ENCODE peak calls at places on chromosomes 11 and 22, in four cellular contexts. Q is K562, S is HepG2, I is GM12878. O is an unnamed sample.

GRCh38 chr11:36433896-36434295 is 76.2 kb downstream of the TRAF6 start:
- DNase-seq in Q (no peak), I (no peak), S (no peak), O (no peak)

GRCh38 chr11:86050310-86050709 is 18.6 kb downstream of the PICALM start:
- DNase-seq in I (no peak), S (no peak), Q (no peak), O (no peak)

GRCh38 chr22:46070722-46071450 is 79.4 kb upstream of the PPARA start:
- DNase-seq in S (no peak), I (no peak), Q (no peak), O (peak)

GRCh38 chr11:35907648-35908431 is 36.0 kb upstream of the LDLRAD3 start:
- DNase-seq in S (no peak), I (peak), Q (no peak), O (no peak)

GRCh38 chr11:104161751-104162450 is 2.0 kb downstream of the PDGFD start:
- DNase-seq in I (no peak), Q (no peak), S (no peak), O (no peak)

GRCh38 chr11:44755553-44756505 is 29.1 kb downstream of the TSPAN18 start:
- DNase-seq in I (no peak), Q (no peak), S (no peak), O (peak)

GRCh38 chr11:62260261-62260953 is 9.6 kb upstream of the SCGB2A2 start:
- DNase-seq in Q (no peak), I (no peak), S (peak), O (no peak)

GRCh38 chr22:17920145-17920605 is 104.2 kb downstream of the MICAL3 start:
- DNase-seq in I (no peak), Q (peak), S (peak), O (peak)

GRCh38 chr11:69343401-69344321 is 49.7 kb downstream of the MYEOV start:
- DNase-seq in Q (no peak), S (no peak), I (no peak), O (no peak)

GRCh38 chr11:90803781-90804180 is 580.9 kb upstream of the CHORDC1 start:
- DNase-seq in S (no peak), Q (no peak), I (no peak), O (no peak)

GRCh38 chr11:8615633-8616032 is 21.6 kb upstream of the STK33 start:
- DNase-seq in I (no peak), Q (no peak), S (no peak), O (no peak)

GRCh38 chr11:102177126-102177525 is 66.9 kb downstream of the YAP1 start:
- DNase-seq in S (no peak), Q (no peak), I (no peak), O (no peak)

GRCh38 chr11:405323-405975 is 9.3 kb downstream of the SIGIRR start:
- DNase-seq in Q (no peak), I (no peak), S (no peak), O (no peak)

GRCh38 chr11:43135966-43136534 is 175.7 kb upstream of the API5 start:
- DNase-seq in Q (no peak), I (peak), S (no peak), O (no peak)

GRCh38 chr22:17570851-17571631 is 7.7 kb downstream of the SLC25A18 start:
- DNase-seq in I (no peak), Q (no peak), S (no peak), O (no peak)

GRCh38 chr11:121539000-121539399 is 86.2 kb upstream of the SORL1-AS1 start:
- DNase-seq in S (no peak), Q (no peak), I (peak), O (no peak)

GRCh38 chr11:62680825-62681240 is 2.0 kb upstream of the UBXN1 start:
- DNase-seq in Q (peak), I (no peak), S (peak), O (peak)

GRCh38 chr11:133955945-133956421 is 785 bp downstream of the IGSF9B start:
- DNase-seq in S (no peak), I (no peak), Q (no peak), O (peak)

GRCh38 chr11:12187399-12187798 is 77.0 kb downstream of the MICAL2 start:
- DNase-seq in S (no peak), Q (peak), I (no peak), O (no peak)

GRCh38 chr22:21606775-21607174 is 23.0 kb downstream of the YDJC start:
- DNase-seq in I (no peak), Q (peak), S (no peak), O (no peak)

GRCh38 chr11:115717215-115717584 is 213.0 kb upstream of the CADM1 start:
- DNase-seq in Q (no peak), S (no peak), I (no peak), O (no peak)

GRCh38 chr22:33952776-33953175 is 32.5 kb upstream of the LARGE1 start:
- DNase-seq in I (no peak), Q (no peak), S (no peak), O (no peak)

GRCh38 chr11:34209809-34210208 is 104.4 kb downstream of the NAT10 start:
- DNase-seq in Q (no peak), S (no peak), I (no peak), O (no peak)

DNA sequence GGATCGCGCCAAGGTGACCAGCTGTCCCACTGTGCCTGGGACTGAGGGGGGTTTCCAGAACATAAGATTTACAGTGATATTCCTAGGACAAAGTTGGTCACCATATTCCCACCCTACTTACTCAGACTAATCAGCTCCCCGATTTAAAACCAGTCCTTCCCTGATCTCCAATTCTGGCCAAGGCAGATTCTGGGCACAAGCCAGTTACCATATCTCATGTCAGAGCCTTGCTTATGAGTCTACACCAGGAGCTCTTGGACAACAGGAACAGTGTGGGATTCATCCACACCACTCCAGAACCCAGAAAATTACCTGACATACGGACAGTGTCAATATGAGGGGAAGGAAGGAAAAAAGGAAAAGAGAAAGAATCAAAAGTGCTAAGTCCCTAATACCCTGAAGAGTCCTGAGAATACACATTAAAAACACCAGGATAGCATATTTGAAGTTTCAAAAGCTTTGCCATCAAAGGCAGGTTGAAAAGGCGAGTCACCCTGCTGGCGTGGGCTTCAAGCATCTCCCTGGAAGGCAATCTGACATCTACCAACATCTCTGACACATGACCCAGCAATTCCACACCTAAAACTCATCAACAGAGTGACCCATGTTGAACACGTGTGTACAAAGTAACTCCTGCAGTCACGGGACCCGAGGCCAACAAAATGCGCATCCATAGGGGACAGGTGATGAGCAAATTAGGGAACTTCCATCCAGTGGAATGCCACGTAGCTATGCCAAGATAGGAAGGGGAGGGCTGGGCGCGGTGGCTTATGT is 8.0 kb upstream of the IL2RB start:
- DNase-seq in S (no peak), Q (no peak), I (no peak), O (no peak)
- TF ChIP-seq ZBTB33 in S (no peak), Q (no peak), I (no peak), O (no peak)

DNA sequence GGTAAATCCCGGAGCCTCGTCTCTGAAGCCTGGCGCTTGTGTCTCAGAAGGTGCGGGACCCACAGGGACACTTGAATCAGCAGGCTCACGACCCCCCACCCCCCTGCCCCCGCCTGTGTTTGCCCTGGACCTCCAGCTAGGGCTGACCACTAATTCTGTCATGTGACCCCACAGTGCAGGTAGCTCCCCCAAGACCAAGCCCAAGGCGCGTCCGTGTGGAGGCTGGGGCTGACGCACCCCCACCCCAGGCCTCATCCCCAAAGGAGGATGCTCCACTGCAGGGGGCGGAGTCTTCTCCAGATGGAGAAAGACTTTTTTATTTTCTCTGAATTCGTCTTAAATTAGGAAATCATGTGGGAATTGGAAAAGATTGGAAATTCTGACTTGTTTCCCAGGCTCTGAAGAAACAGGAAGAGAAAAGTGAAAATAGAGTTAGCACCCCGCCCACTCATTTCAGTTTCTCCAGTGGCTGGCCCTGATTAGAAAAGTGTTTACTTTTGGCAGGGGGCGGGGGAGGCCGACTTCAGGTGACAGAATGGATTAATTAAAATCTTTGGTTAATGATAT is 1.0 kb upstream of the RELA start:
- DNase-seq in S (no peak), I (no peak), Q (peak), O (peak)
- TF ChIP-seq FOXM1 in S (no peak), I (no peak), Q (no peak), O (no peak)

DNA sequence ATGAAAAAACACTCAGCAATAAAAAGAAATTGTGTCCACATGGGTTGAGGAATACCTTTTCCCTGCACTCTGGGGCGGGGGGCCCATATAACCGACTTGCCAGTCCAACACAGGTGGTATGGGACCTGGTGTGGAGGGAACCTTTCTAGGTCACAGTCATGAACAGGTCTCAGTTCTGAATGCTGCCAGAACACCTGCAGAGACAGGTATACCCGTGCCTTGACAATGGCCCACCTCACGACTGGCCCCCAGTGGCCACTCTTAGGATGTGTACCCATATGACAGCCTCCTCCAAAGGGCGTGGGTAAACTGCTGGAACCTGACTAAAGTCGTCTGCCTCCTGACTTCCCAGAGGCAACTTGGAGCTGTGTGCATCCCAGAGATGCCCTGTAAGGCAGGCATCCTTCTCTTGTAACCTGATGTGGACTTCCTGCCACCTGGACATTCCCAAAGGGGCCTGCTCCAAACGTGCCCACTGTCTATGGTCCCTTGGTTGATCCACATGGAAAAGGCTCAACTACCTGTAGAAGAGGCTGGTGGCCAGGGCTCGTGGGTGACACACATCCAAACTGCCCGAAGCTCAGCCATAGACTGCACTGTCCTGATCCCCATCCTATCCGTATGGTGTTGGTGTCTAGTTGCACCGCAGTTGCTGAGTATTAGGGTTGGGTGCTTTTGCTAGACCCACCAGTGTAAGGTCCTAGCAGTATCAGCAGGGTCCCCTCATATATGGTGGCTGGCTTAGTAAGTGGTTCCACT is 859.3 kb downstream of the BRD1 start:
- DNase-seq in S (peak), I (no peak), Q (peak), O (no peak)
- TF ChIP-seq SMC3 in S (peak), I (no peak), Q (no peak), O (no peak)

GRCh38 chr22:40463017-40463631 is 92.7 kb downstream of the SGSM3 start:
- DNase-seq in Q (no peak), S (no peak), I (peak), O (no peak)
- TF ChIP-seq ZBTB33 in Q (no peak), S (no peak), I (no peak), O (no peak)

DNA sequence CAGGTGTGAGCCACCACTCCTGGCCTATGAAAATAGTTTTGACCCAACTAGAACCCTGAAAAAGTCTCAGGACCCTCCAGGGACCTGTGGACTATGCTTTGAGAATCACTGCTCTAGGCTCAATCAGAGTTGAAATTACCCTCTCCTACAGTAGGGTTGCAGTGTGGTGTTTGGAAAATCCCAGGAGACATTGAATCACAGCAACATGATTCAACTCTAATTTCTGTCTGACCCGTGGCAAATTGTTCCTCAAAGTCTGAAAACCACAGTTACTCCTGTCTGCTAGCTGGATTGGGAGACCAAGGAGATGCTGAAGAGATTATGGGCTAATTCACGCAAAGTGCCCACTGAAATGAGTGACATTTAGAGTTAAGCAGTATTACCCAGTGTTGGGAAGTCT is 5.4 kb upstream of the MTMR3 start:
- DNase-seq in Q (no peak), S (no peak), I (no peak), O (no peak)
- TF ChIP-seq FOXM1 in Q (no peak), S (no peak), I (no peak), O (no peak)

O was measured in SK-N-SH.